ENCODE peak calls at places on chromosomes 4 and X, in four cellular contexts. J, G, T and V are unnamed samples.

GRCh38 chr4:6962211-6963041 is 52.8 kb downstream of the TBC1D14 start:
- DNase-seq in J (no peak), G (no peak), T (no peak), V (no peak)

GRCh38 chrX:139158256-139158655 is 372.3 kb upstream of the F9 start:
- DNase-seq in J (no peak), G (no peak), T (peak), V (no peak)

GRCh38 chr4:139633661-139634060 is 32.0 kb upstream of the MGST2 start:
- DNase-seq in J (no peak), G (peak), T (peak), V (peak)

GRCh38 chr4:2354127-2354526 is 64.3 kb downstream of the ZFYVE28 start:
- DNase-seq in J (no peak), G (peak), T (no peak), V (peak)

GRCh38 chr4:140254656-140255299 is 100.8 kb upstream of the MAML3 start:
- DNase-seq in J (no peak), G (no peak), T (no peak), V (no peak)

GRCh38 chrX:110162131-110162530 is 155.8 kb downstream of the AMMECR1 start:
- DNase-seq in J (no peak), G (no peak), T (no peak), V (no peak)

GRCh38 chrX:84339507-84340364 is 151.7 kb upstream of the RPS6KA6 start:
- DNase-seq in J (no peak), G (peak), T (no peak), V (peak)

GRCh38 chr4:178105223-178105622 is 663.0 kb upstream of the AGA start:
- DNase-seq in J (no peak), G (no peak), T (no peak), V (no peak)

GRCh38 chrX:132615396-132616131 is 126.7 kb upstream of the MBNL3 start:
- DNase-seq in J (no peak), G (peak), T (peak), V (peak)

GRCh38 chrX:96183843-96184242 is 500.8 kb upstream of the DIAPH2 start:
- DNase-seq in J (no peak), G (peak), T (no peak), V (peak)

GRCh38 chrX:53571494-53571893 is 115.0 kb downstream of the HUWE1 start:
- DNase-seq in J (no peak), G (no peak), T (no peak), V (no peak)

GRCh38 chrX:136608295-136608933 is 39.5 kb upstream of the CD40LG start:
- DNase-seq in J (no peak), G (peak), T (peak), V (peak)

GRCh38 chr4:189445613-189446012 is 495.1 kb upstream of the FRG1 start:
- DNase-seq in J (no peak), G (no peak), T (no peak), V (no peak)

GRCh38 chr4:73019462-73020047 is 50.0 kb downstream of the COX18 start:
- DNase-seq in J (peak), G (peak), T (peak), V (peak)

GRCh38 chr4:21577066-21577465 is 371.5 kb downstream of the KCNIP4 start:
- DNase-seq in J (no peak), G (peak), T (no peak), V (no peak)